ENCODE peak calls at places on chromosomes 5 and 9, in four cellular contexts. M is sigmoid colon, F is PC-3, S is PC-9. V is an unnamed sample.

GRCh38 chr9:72933730-72934665 is 18.9 kb downstream of the ALDH1A1 start:
- DNase-seq in M (no peak), F (no peak), S (no peak), V (no peak)

GRCh38 chr5:57499262-57500050 is 16.8 kb upstream of the ACTBL2 start:
- DNase-seq in M (no peak), F (peak; percentile 71), S (peak; percentile 50), V (no peak)

GRCh38 chr5:110625376-110625999 is 101.0 kb downstream of the TMEM232 start:
- DNase-seq in M (no peak), F (peak; percentile 70), S (no peak), V (no peak)

GRCh38 chr9:113513541-113513940 is 50.0 kb downstream of the RGS3 start:
- DNase-seq in M (no peak), F (no peak), S (no peak), V (no peak)

GRCh38 chr5:175659546-175660248 is 1.8 kb downstream of the HRH2 start:
- DNase-seq in M (no peak), F (no peak), S (no peak), V (no peak)

GRCh38 chr5:14174235-14174636 is 31.1 kb downstream of the TRIO start:
- DNase-seq in M (no peak), F (no peak), S (no peak), V (no peak)

GRCh38 chr5:126376443-126376842 is 46.8 kb upstream of the GRAMD2B start:
- DNase-seq in M (peak; percentile 76), F (no peak), S (no peak), V (no peak)

GRCh38 chr5:56588636-56589485 is 226.5 kb upstream of the MAP3K1 start:
- DNase-seq in M (peak; percentile 74), F (no peak), S (no peak), V (no peak)

GRCh38 chr5:158640581-158640980 is 459.1 kb downstream of the EBF1 start:
- DNase-seq in M (no peak), F (peak; percentile 64), S (no peak), V (no peak)

GRCh38 chr5:152542741-152543140 is 137.7 kb upstream of the NMUR2 start:
- DNase-seq in M (no peak), F (peak; percentile 25), S (no peak), V (peak; percentile 1)

GRCh38 chr5:10527281-10527950 is 36.5 kb upstream of the ANKRD33B start:
- DNase-seq in M (no peak), F (no peak), S (no peak), V (no peak)
- H3K4me3 ChIP-seq in M (no peak overlapping the region), F (no peak overlapping the region), S (no peak overlapping the region), V (no peak overlapping the region)

GRCh38 chr5:81749562-81750307 is 1.2 kb downstream of the SSBP2 start:
- DNase-seq in M (peak; percentile 72), F (no peak), S (peak; percentile 17), V (no peak)
- TF ChIP-seq CTCF in M (no peak), F (no peak), S (no peak), V (no peak)

GRCh38 chr9:137581361-137582285 is 2.9 kb upstream of the DPH7 start:
- DNase-seq in M (no peak), F (no peak), S (no peak), V (no peak)

GRCh38 chr9:137580958-137581331 is 2.2 kb upstream of the DPH7 start:
- DNase-seq in M (no peak), F (no peak), S (no peak), V (no peak)

GRCh38 chr9:137583957-137584356 is 5.2 kb upstream of the DPH7 start:
- DNase-seq in M (no peak), F (no peak), S (no peak), V (no peak)

GRCh38 chr9:137582286-137582860 is 3.6 kb upstream of the DPH7 start:
- DNase-seq in M (no peak), F (no peak), S (peak; percentile 32), V (no peak)

GRCh38 chr9:137583347-137583746 is 4.6 kb upstream of the DPH7 start:
- DNase-seq in M (no peak), F (no peak), S (no peak), V (no peak)
- H3K36me3 ChIP-seq in M (peaks cover 5% of the 10 kb centered on the region), F (peaks cover 9% of the 10 kb centered on the region), S (peaks cover 11% of the 10 kb centered on the region), V (no peaks in the 10 kb centered on the region)

GRCh38 chr5:161513952-161514351 is 32.6 kb downstream of the GABRB2 start:
- DNase-seq in M (no peak), F (no peak), S (no peak), V (no peak)
- H3K4me3 ChIP-seq in M (no peak overlapping the region), F (no peak overlapping the region), S (no peak overlapping the region), V (no peak overlapping the region)

GRCh38 chr5:54785729-54786548 is 199.5 kb downstream of the ESM1 start:
- DNase-seq in M (peak; percentile 70), F (peak; percentile 2), S (no peak), V (no peak)
- TF ChIP-seq CTCF in M (no peak), F (no peak), S (no peak), V (no peak)

GRCh38 chr5:10401499-10401898 is 40.2 kb upstream of the ROPN1L start:
- DNase-seq in M (no peak), F (no peak), S (no peak), V (no peak)

GRCh38 chr5:10400834-10401233 is 40.8 kb upstream of the ROPN1L start:
- DNase-seq in M (no peak), F (no peak), S (no peak), V (no peak)

GRCh38 chr5:10396552-10396951 is 43.1 kb downstream of the MARCHF6 start:
- DNase-seq in M (no peak), F (no peak), S (no peak), V (no peak)

GRCh38 chr5:10400411-10400810 is 41.3 kb upstream of the ROPN1L start:
- DNase-seq in M (no peak), F (no peak), S (no peak), V (no peak)

GRCh38 chr5:10399839-10400238 is 41.8 kb upstream of the ROPN1L start:
- DNase-seq in M (no peak), F (no peak), S (no peak), V (no peak)
- H3K36me3 ChIP-seq in M (peaks cover 3% of the 10 kb centered on the region), F (peaks cover 83% of the 10 kb centered on the region), S (peaks cover 56% of the 10 kb centered on the region), V (no peaks in the 10 kb centered on the region)

GRCh38 chr5:93422652-93423332 is 158.2 kb downstream of the NR2F1-AS1 start:
- DNase-seq in M (no peak), F (no peak), S (no peak), V (no peak)
- H3K4me3 ChIP-seq in M (no peak overlapping the region), F (no peak overlapping the region), S (no peak overlapping the region), V (no peak overlapping the region)

GRCh38 chr5:109291090-109291489 is 118.7 kb downstream of the PJA2 start:
- DNase-seq in M (no peak), F (no peak), S (no peak), V (no peak)
- TF ChIP-seq CTCF in M (no peak), F (no peak), S (no peak), V (no peak)

V was measured in kidney epithelial cell.